ENCODE peak calls at places on chromosome 2, in eight cellular contexts. U, D, Z, O, I, H, B and Q are unnamed samples.

GRCh38 chr2:30046396-30046795 is 100.4 kb upstream of the YPEL5 start:
- DNase-seq in U (no peak), D (no peak), Z (no peak), O (no peak), I (no peak), H (no peak), B (no peak), Q (no peak)

GRCh38 chr2:191049728-191050639 is 36.0 kb upstream of the STAT1 start:
- DNase-seq in U (no peak), D (no peak), Z (no peak), O (peak; percentile 93), I (peak; percentile 51), H (no peak), B (no peak), Q (no peak)

GRCh38 chr2:200627110-200627770 is 41.4 kb downstream of the AOX1 start:
- DNase-seq in U (no peak), D (no peak), Z (no peak), O (no peak), I (no peak), H (no peak), B (no peak), Q (no peak)

GRCh38 chr2:129757366-129757914 is 222.0 kb upstream of the RAB6C start:
- DNase-seq in U (no peak), D (no peak), Z (no peak), O (no peak), I (no peak), H (peak; percentile 47), B (no peak), Q (no peak)

GRCh38 chr2:96685592-96686459 is 43.3 kb downstream of the FER1L5 start:
- DNase-seq in U (no peak), D (peak; percentile 64), Z (peak; percentile 54), O (no peak), I (no peak), H (no peak), B (no peak), Q (no peak)

GRCh38 chr2:198408171-198408570 is 603.8 kb downstream of the PLCL1 start:
- DNase-seq in U (no peak), D (no peak), Z (no peak), O (no peak), I (no peak), H (no peak), B (no peak), Q (no peak)

GRCh38 chr2:101741775-101742520 is 44.4 kb downstream of the MAP4K4 start:
- DNase-seq in U (no peak), D (no peak), Z (no peak), O (no peak), I (no peak), H (no peak), B (no peak), Q (peak; percentile 92)

GRCh38 chr2:174730530-174731018 is 33.7 kb downstream of the CHRNA1 start:
- DNase-seq in U (no peak), D (no peak), Z (no peak), O (no peak), I (no peak), H (no peak), B (no peak), Q (no peak)

GRCh38 chr2:97759727-97760407 is 46.5 kb downstream of the ZAP70 start:
- DNase-seq in U (no peak), D (no peak), Z (no peak), O (no peak), I (no peak), H (no peak), B (no peak), Q (no peak)

GRCh38 chr2:240458044-240458899 is 22.8 kb downstream of the GPC1 start:
- DNase-seq in U (no peak), D (no peak), Z (peak; percentile 18), O (no peak), I (no peak), H (peak; percentile 67), B (peak; percentile 54), Q (no peak)

GRCh38 chr2:236512902-236513433 is 56.7 kb upstream of the ACKR3 start:
- DNase-seq in U (peak; percentile 53), D (peak; percentile 72), Z (peak; percentile 49), O (peak; percentile 47), I (no peak), H (peak; percentile 89), B (peak; percentile 68), Q (peak; percentile 33)

GRCh38 chr2:235740821-235741220 is 247.0 kb downstream of the AGAP1 start:
- DNase-seq in U (no peak), D (no peak), Z (no peak), O (peak; percentile 22), I (no peak), H (no peak), B (no peak), Q (no peak)

GRCh38 chr2:64237266-64237665 is 93.0 kb upstream of the PELI1 start:
- DNase-seq in U (no peak), D (no peak), Z (no peak), O (no peak), I (no peak), H (no peak), B (no peak), Q (no peak)

GRCh38 chr2:49225126-49225525 is 70.8 kb upstream of the FSHR start:
- DNase-seq in U (no peak), D (no peak), Z (no peak), O (no peak), I (no peak), H (no peak), B (no peak), Q (no peak)

GRCh38 chr2:189526936-189527654 is 53.5 kb downstream of the SLC40A1 start:
- DNase-seq in U (no peak), D (no peak), Z (no peak), O (no peak), I (no peak), H (no peak), B (no peak), Q (no peak)

GRCh38 chr2:164780611-164781167 is 60.9 kb downstream of the COBLL1 start:
- DNase-seq in U (no peak), D (no peak), Z (no peak), O (no peak), I (no peak), H (no peak), B (no peak), Q (no peak)

GRCh38 chr2:86764661-86765307 is 25.9 kb downstream of the CD8A start:
- DNase-seq in U (no peak), D (peak; percentile 67), Z (no peak), O (peak; percentile 68), I (peak; percentile 15), H (no peak), B (no peak), Q (peak; percentile 28)

GRCh38 chr2:156517419-156517818 is 81.2 kb downstream of the GPD2 start:
- DNase-seq in U (no peak), D (peak; percentile 17), Z (no peak), O (no peak), I (no peak), H (no peak), B (no peak), Q (peak; percentile 45)

GRCh38 chr2:84840306-84840705 is 40.6 kb downstream of the TRABD2A start:
- DNase-seq in U (no peak), D (peak; percentile 7), Z (no peak), O (peak; percentile 26), I (no peak), H (no peak), B (no peak), Q (no peak)
- TF ChIP-seq CTCF in U (no peak), D (no peak), Z (no peak), O (no peak), I (peak; percentile 9), H (no peak), B (no peak), Q (no peak)

GRCh38 chr2:226657340-226658053 is 142.1 kb downstream of the IRS1 start:
- DNase-seq in U (no peak), D (no peak), Z (no peak), O (no peak), I (no peak), H (no peak), B (no peak), Q (no peak)

GRCh38 chr2:226660124-226660523 is 139.5 kb downstream of the IRS1 start:
- DNase-seq in U (no peak), D (no peak), Z (no peak), O (no peak), I (no peak), H (no peak), B (no peak), Q (no peak)

GRCh38 chr2:226660524-226660923 is 139.1 kb downstream of the IRS1 start:
- DNase-seq in U (peak; percentile 56), D (no peak), Z (no peak), O (no peak), I (peak; percentile 53), H (no peak), B (no peak), Q (no peak)

GRCh38 chr2:226658555-226658954 is 141.1 kb downstream of the IRS1 start:
- DNase-seq in U (no peak), D (no peak), Z (no peak), O (no peak), I (no peak), H (no peak), B (no peak), Q (peak; percentile 66)

GRCh38 chr2:226659416-226659815 is 140.2 kb downstream of the IRS1 start:
- DNase-seq in U (no peak), D (no peak), Z (no peak), O (no peak), I (no peak), H (no peak), B (no peak), Q (no peak)
- H3K27ac ChIP-seq in U (no peak overlapping the region), D (no peak overlapping the region), Z (no peak overlapping the region), O (peak overlapping the region; percentile 26), I (no peak overlapping the region), H (no peak overlapping the region), B (peak overlapping the region; percentile 72), Q (no peak overlapping the region)

GRCh38 chr2:46077522-46078062 is 219.6 kb upstream of the EPAS1 start:
- DNase-seq in U (no peak), D (no peak), Z (no peak), O (no peak), I (no peak), H (no peak), B (no peak), Q (no peak)

GRCh38 chr2:46086578-46087070 is 210.6 kb upstream of the EPAS1 start:
- DNase-seq in U (no peak), D (no peak), Z (no peak), O (no peak), I (no peak), H (no peak), B (no peak), Q (no peak)

GRCh38 chr2:46079996-46080560 is 217.1 kb upstream of the EPAS1 start:
- DNase-seq in U (no peak), D (no peak), Z (no peak), O (no peak), I (no peak), H (no peak), B (no peak), Q (no peak)

GRCh38 chr2:46087492-46087891 is 209.7 kb upstream of the EPAS1 start:
- DNase-seq in U (no peak), D (no peak), Z (no peak), O (no peak), I (no peak), H (no peak), B (no peak), Q (no peak)

GRCh38 chr2:46082531-46083485 is 214.4 kb upstream of the EPAS1 start:
- DNase-seq in U (no peak), D (no peak), Z (no peak), O (no peak), I (no peak), H (no peak), B (no peak), Q (no peak)
- TF ChIP-seq CTCF in U (no peak), D (no peak), Z (no peak), O (no peak), I (no peak), H (no peak), B (no peak), Q (no peak)

GRCh38 chr2:150063950-150064549 is 423.4 kb downstream of the RND3 start:
- DNase-seq in U (no peak), D (no peak), Z (no peak), O (no peak), I (no peak), H (no peak), B (no peak), Q (no peak)
- H3K27ac ChIP-seq in U (no peak overlapping the region), D (no peak overlapping the region), Z (no peak overlapping the region), O (no peak overlapping the region), I (no peak overlapping the region), H (no peak overlapping the region), B (no peak overlapping the region), Q (no peak overlapping the region)